ENCODE peak calls at places on chromosomes 12 and 14, in six cellular contexts. One of them, this sample, is unnamed.

GRCh38 chr14:25537846-25538455 is 488.0 kb upstream of the STXBP6 start:
- DNase-seq in lower lobe of right lung: no peak
- DNase-seq in WTC11: peak
- DNase-seq in lower leg skin: no peak
- DNase-seq in IMR-90: no peak
- DNase-seq in AG09309: no peak
- DNase-seq in this sample: peak

GRCh38 chr14:105244334-105244733 is 4.0 kb upstream of the BTBD6 start:
- DNase-seq in lower lobe of right lung: no peak
- DNase-seq in WTC11: no peak
- DNase-seq in lower leg skin: no peak
- DNase-seq in IMR-90: no peak
- DNase-seq in AG09309: no peak
- DNase-seq in this sample: no peak

GRCh38 chr14:29191092-29191491 is 424.5 kb downstream of the FOXG1 start:
- DNase-seq in lower lobe of right lung: no peak
- DNase-seq in WTC11: no peak
- DNase-seq in lower leg skin: no peak
- DNase-seq in IMR-90: no peak
- DNase-seq in AG09309: no peak
- DNase-seq in this sample: no peak

GRCh38 chr12:1277905-1278304 is 286.9 kb downstream of the ERC1 start:
- DNase-seq in lower lobe of right lung: no peak
- DNase-seq in WTC11: no peak
- DNase-seq in lower leg skin: no peak
- DNase-seq in IMR-90: no peak
- DNase-seq in AG09309: no peak
- DNase-seq in this sample: no peak

GRCh38 chr14:81436296-81437138 is 36.4 kb upstream of the STON2 start:
- DNase-seq in lower lobe of right lung: peak
- DNase-seq in WTC11: peak
- DNase-seq in lower leg skin: peak
- DNase-seq in IMR-90: peak
- DNase-seq in AG09309: no peak
- DNase-seq in this sample: peak

GRCh38 chr12:72346331-72346944 is 74.3 kb downstream of the TRHDE start:
- DNase-seq in lower lobe of right lung: no peak
- DNase-seq in WTC11: peak
- DNase-seq in lower leg skin: peak
- DNase-seq in IMR-90: peak
- DNase-seq in AG09309: peak
- DNase-seq in this sample: peak

GRCh38 chr14:47277703-47278102 is 397.7 kb downstream of the MDGA2 start:
- DNase-seq in lower lobe of right lung: no peak
- DNase-seq in WTC11: no peak
- DNase-seq in lower leg skin: no peak
- DNase-seq in IMR-90: no peak
- DNase-seq in AG09309: no peak
- DNase-seq in this sample: peak

GRCh38 chr14:59150990-59151389 is 37.5 kb upstream of the DAAM1 start:
- DNase-seq in lower lobe of right lung: no peak
- DNase-seq in WTC11: no peak
- DNase-seq in lower leg skin: no peak
- DNase-seq in IMR-90: no peak
- DNase-seq in AG09309: no peak
- DNase-seq in this sample: no peak

GRCh38 chr12:65430571-65431306 is 152.3 kb downstream of the MSRB3 start:
- DNase-seq in lower lobe of right lung: no peak
- DNase-seq in WTC11: no peak
- DNase-seq in lower leg skin: no peak
- DNase-seq in IMR-90: peak
- DNase-seq in AG09309: no peak
- DNase-seq in this sample: peak

GRCh38 chr14:89000007-89000942 is 175.8 kb downstream of the TTC8 start:
- DNase-seq in lower lobe of right lung: peak
- DNase-seq in WTC11: peak
- DNase-seq in lower leg skin: peak
- DNase-seq in IMR-90: peak
- DNase-seq in AG09309: peak
- DNase-seq in this sample: peak

GRCh38 chr12:12979151-12979550 is 20.9 kb downstream of the HEBP1 start:
- DNase-seq in lower lobe of right lung: no peak
- DNase-seq in WTC11: no peak
- DNase-seq in lower leg skin: no peak
- DNase-seq in IMR-90: peak
- DNase-seq in AG09309: no peak
- DNase-seq in this sample: no peak

GRCh38 chr12:27826076-27826475 is 46.0 kb upstream of the MANSC4 start:
- DNase-seq in lower lobe of right lung: no peak
- DNase-seq in WTC11: no peak
- DNase-seq in lower leg skin: no peak
- DNase-seq in IMR-90: peak
- DNase-seq in AG09309: no peak
- DNase-seq in this sample: peak

GRCh38 chr14:35385042-35385839 is 19.3 kb downstream of the NFKBIA start:
- DNase-seq in lower lobe of right lung: no peak
- DNase-seq in WTC11: no peak
- DNase-seq in lower leg skin: peak
- DNase-seq in IMR-90: peak
- DNase-seq in AG09309: peak
- DNase-seq in this sample: peak

GRCh38 chr12:16361142-16361783 is 13.8 kb downstream of the MGST1 start:
- DNase-seq in lower lobe of right lung: no peak
- DNase-seq in WTC11: no peak
- DNase-seq in lower leg skin: no peak
- DNase-seq in IMR-90: no peak
- DNase-seq in AG09309: no peak
- DNase-seq in this sample: no peak

GRCh38 chr12:22374499-22374898 is 40.0 kb upstream of the ST8SIA1 start:
- DNase-seq in lower lobe of right lung: no peak
- DNase-seq in WTC11: no peak
- DNase-seq in lower leg skin: no peak
- DNase-seq in IMR-90: no peak
- DNase-seq in AG09309: no peak
- DNase-seq in this sample: no peak

GRCh38 chr14:54420478-54421116 is 20.6 kb downstream of the CNIH1 start:
- DNase-seq in lower lobe of right lung: no peak
- DNase-seq in WTC11: peak
- DNase-seq in lower leg skin: no peak
- DNase-seq in IMR-90: peak
- DNase-seq in AG09309: no peak
- DNase-seq in this sample: peak

GRCh38 chr12:103578926-103579325 is 8.1 kb upstream of the STAB2 start:
- DNase-seq in lower lobe of right lung: no peak
- DNase-seq in WTC11: no peak
- DNase-seq in lower leg skin: no peak
- DNase-seq in IMR-90: no peak
- DNase-seq in AG09309: no peak
- DNase-seq in this sample: no peak

GRCh38 chr14:33943081-33943480 is 7.8 kb downstream of the EGLN3 start:
- DNase-seq in lower lobe of right lung: no peak
- DNase-seq in WTC11: no peak
- DNase-seq in lower leg skin: peak
- DNase-seq in IMR-90: no peak
- DNase-seq in AG09309: no peak
- DNase-seq in this sample: no peak

GRCh38 chr14:47596232-47596631 is 79.2 kb downstream of the MDGA2 start:
- DNase-seq in lower lobe of right lung: no peak
- DNase-seq in WTC11: no peak
- DNase-seq in lower leg skin: no peak
- DNase-seq in IMR-90: no peak
- DNase-seq in AG09309: no peak
- DNase-seq in this sample: no peak

GRCh38 chr12:57528831-57529555 is 6.4 kb downstream of the MBD6 start:
- DNase-seq in lower lobe of right lung: no peak
- DNase-seq in WTC11: no peak
- DNase-seq in lower leg skin: no peak
- DNase-seq in IMR-90: no peak
- DNase-seq in AG09309: no peak
- DNase-seq in this sample: no peak

GRCh38 chr12:101200824-101201223 is 9.2 kb downstream of the SLC5A8 start:
- DNase-seq in lower lobe of right lung: no peak
- DNase-seq in WTC11: no peak
- DNase-seq in lower leg skin: no peak
- DNase-seq in IMR-90: no peak
- DNase-seq in AG09309: no peak
- DNase-seq in this sample: no peak

GRCh38 chr12:104513681-104514080 is 56.9 kb downstream of the CHST11 start:
- DNase-seq in lower lobe of right lung: no peak
- DNase-seq in WTC11: no peak
- DNase-seq in lower leg skin: no peak
- DNase-seq in IMR-90: no peak
- DNase-seq in AG09309: no peak
- DNase-seq in this sample: peak

GRCh38 chr14:68627868-68628604 is 164.8 kb downstream of the ZFP36L1 start:
- DNase-seq in lower lobe of right lung: peak
- DNase-seq in WTC11: peak
- DNase-seq in lower leg skin: no peak
- DNase-seq in IMR-90: no peak
- DNase-seq in AG09309: no peak
- DNase-seq in this sample: peak

GRCh38 chr12:129551441-129551840 is 352.4 kb downstream of the TMEM132D start:
- DNase-seq in lower lobe of right lung: no peak
- DNase-seq in WTC11: no peak
- DNase-seq in lower leg skin: no peak
- DNase-seq in IMR-90: no peak
- DNase-seq in AG09309: no peak
- DNase-seq in this sample: no peak

GRCh38 chr12:51265024-51265423 is 5.2 kb downstream of the SMAGP start:
- DNase-seq in lower lobe of right lung: no peak
- DNase-seq in WTC11: no peak
- DNase-seq in lower leg skin: no peak
- DNase-seq in IMR-90: no peak
- DNase-seq in AG09309: no peak
- DNase-seq in this sample: no peak

GRCh38 chr12:51264297-51264696 is 5.9 kb downstream of the SMAGP start:
- DNase-seq in lower lobe of right lung: no peak
- DNase-seq in WTC11: no peak
- DNase-seq in lower leg skin: no peak
- DNase-seq in IMR-90: no peak
- DNase-seq in AG09309: no peak
- DNase-seq in this sample: no peak

GRCh38 chr12:51270067-51270846 is at the start of gene SMAGP:
- DNase-seq in lower lobe of right lung: peak
- DNase-seq in WTC11: peak
- DNase-seq in lower leg skin: peak
- DNase-seq in IMR-90: peak
- DNase-seq in AG09309: no peak
- DNase-seq in this sample: peak

GRCh38 chr12:51270847-51271518 is 768 bp upstream of the SMAGP start:
- DNase-seq in lower lobe of right lung: no peak
- DNase-seq in WTC11: no peak
- DNase-seq in lower leg skin: no peak
- DNase-seq in IMR-90: peak
- DNase-seq in AG09309: peak
- DNase-seq in this sample: peak

DNA sequence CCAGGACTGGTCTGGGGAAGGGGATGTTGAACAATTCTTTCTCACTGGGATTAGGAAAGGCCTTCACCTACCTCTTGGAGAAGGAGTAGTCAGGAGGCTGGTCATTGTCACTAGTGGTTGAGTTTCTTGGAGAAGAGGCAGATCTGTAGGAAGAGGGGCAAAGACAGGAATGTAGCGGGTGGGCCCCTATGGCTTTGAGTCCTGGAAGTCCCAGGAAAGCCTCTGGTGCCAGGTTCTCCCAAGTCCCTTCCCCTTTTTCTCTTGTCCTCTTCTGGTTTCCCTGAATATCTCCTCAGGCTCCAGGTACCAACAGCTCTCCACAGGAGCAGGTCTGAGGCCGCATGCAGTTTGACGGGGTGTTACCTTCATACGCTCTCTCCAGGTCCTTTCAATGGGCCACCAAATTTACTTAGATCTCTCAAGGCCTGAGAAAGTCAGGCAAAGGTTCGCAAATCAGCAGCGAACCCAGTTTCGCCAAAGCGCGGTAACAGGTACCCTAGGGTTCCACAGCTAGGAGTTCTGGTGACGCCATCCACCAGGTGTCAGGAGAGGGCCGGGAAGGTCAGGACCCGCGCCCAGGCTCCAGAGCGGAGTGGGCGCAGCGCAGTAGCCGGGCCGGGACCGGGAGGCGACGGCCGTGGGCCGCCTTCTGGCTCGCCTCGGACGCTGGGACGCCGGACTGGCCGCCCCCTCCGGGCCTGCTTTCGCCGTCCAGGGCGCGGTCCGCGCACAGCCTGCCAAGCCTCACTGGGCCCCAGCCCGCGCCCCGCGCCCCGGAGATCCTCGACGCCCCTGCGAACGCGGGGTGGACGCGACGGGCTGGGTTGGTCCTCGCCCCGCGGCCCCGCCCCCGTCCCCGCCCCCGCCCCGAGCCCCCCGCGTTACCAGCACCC is 795 bp downstream of the SMAGP start:
- DNase-seq in lower lobe of right lung: peak
- DNase-seq in WTC11: peak
- DNase-seq in lower leg skin: no peak
- DNase-seq in IMR-90: no peak
- DNase-seq in AG09309: no peak
- DNase-seq in this sample: peak
- TF ChIP-seq CTCF in lower lobe of right lung: peak
- TF ChIP-seq CTCF in WTC11: no peak
- TF ChIP-seq CTCF in lower leg skin: no peak
- TF ChIP-seq CTCF in IMR-90: peak
- TF ChIP-seq CTCF in AG09309: peak
- TF ChIP-seq CTCF in this sample: peak

DNA sequence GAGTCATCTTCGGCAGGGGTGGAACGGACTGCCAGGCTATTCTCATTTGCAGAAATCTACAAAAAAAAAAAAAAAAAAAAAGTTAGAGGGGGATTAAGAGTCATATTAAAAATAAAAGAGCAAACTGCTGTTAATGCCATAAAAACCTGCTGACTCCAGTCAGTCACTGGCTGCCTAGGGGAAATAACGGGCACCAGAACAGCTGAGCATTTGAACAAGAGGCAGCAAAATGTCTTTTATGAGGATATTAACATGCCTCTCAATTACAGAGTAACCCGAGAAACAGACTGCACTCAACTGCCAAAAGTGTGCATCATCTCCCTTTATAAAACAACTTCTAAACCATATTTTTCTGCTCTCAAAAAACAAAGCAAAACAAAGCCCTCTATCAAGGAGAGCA is 28.7 kb upstream of the CERS5 start:
- DNase-seq in lower lobe of right lung: no peak
- DNase-seq in WTC11: no peak
- DNase-seq in lower leg skin: no peak
- DNase-seq in IMR-90: no peak
- DNase-seq in AG09309: peak
- DNase-seq in this sample: no peak
- TF ChIP-seq CTCF in lower lobe of right lung: no peak
- TF ChIP-seq CTCF in WTC11: no peak
- TF ChIP-seq CTCF in lower leg skin: no peak
- TF ChIP-seq CTCF in IMR-90: no peak
- TF ChIP-seq CTCF in AG09309: no peak
- TF ChIP-seq CTCF in this sample: no peak

GRCh38 chr12:132507656-132508055 is 17.7 kb downstream of the FBRSL1 start:
- DNase-seq in lower lobe of right lung: no peak
- DNase-seq in WTC11: no peak
- DNase-seq in lower leg skin: no peak
- DNase-seq in IMR-90: no peak
- DNase-seq in AG09309: no peak
- DNase-seq in this sample: no peak
- TF ChIP-seq CTCF in lower lobe of right lung: no peak
- TF ChIP-seq CTCF in WTC11: no peak
- TF ChIP-seq CTCF in lower leg skin: no peak
- TF ChIP-seq CTCF in IMR-90: no peak
- TF ChIP-seq CTCF in AG09309: no peak
- TF ChIP-seq CTCF in this sample: peak

GRCh38 chr12:53061404-53062010 is 11.6 kb downstream of the TNS2 start:
- DNase-seq in lower lobe of right lung: peak
- DNase-seq in WTC11: peak
- DNase-seq in lower leg skin: peak
- DNase-seq in IMR-90: no peak
- DNase-seq in AG09309: no peak
- DNase-seq in this sample: no peak
- TF ChIP-seq CTCF in lower lobe of right lung: peak
- TF ChIP-seq CTCF in WTC11: no peak
- TF ChIP-seq CTCF in lower leg skin: no peak
- TF ChIP-seq CTCF in IMR-90: no peak
- TF ChIP-seq CTCF in AG09309: peak
- TF ChIP-seq CTCF in this sample: peak